ENCODE peak calls at places on chromosomes 12 and 14, in ten cellular contexts. One of them, this sample, is unnamed. For H3K4me1, the result is how much of the 10 kb centered on the place peaks cover.

GRCh38 chr14:83994020-83994419 is 1535.9 kb upstream of the FLRT2 start:
- DNase-seq in SJSA1: no peak
- DNase-seq in mammary epithelial cell: no peak
- DNase-seq in stomach: no peak
- DNase-seq in aorta: no peak
- DNase-seq in MM.1S: no peak
- DNase-seq in right lobe of liver: no peak
- DNase-seq in A549: no peak
- DNase-seq in GM12878: no peak
- DNase-seq in upper lobe of right lung: no peak
- DNase-seq in this sample: no peak

GRCh38 chr12:88805692-88806091 is 225.4 kb upstream of the KITLG start:
- DNase-seq in SJSA1: no peak
- DNase-seq in mammary epithelial cell: no peak
- DNase-seq in stomach: no peak
- DNase-seq in aorta: no peak
- DNase-seq in MM.1S: peak
- DNase-seq in right lobe of liver: no peak
- DNase-seq in A549: no peak
- DNase-seq in GM12878: no peak
- DNase-seq in upper lobe of right lung: no peak
- DNase-seq in this sample: no peak

GRCh38 chr14:87450193-87450592 is 542.8 kb downstream of the GALC start:
- DNase-seq in SJSA1: no peak
- DNase-seq in mammary epithelial cell: peak
- DNase-seq in stomach: no peak
- DNase-seq in aorta: no peak
- DNase-seq in MM.1S: no peak
- DNase-seq in right lobe of liver: no peak
- DNase-seq in A549: no peak
- DNase-seq in GM12878: no peak
- DNase-seq in upper lobe of right lung: no peak
- DNase-seq in this sample: no peak

GRCh38 chr12:122406701-122407154 is 15.7 kb downstream of the CLIP1 start:
- DNase-seq in SJSA1: peak
- DNase-seq in mammary epithelial cell: no peak
- DNase-seq in stomach: no peak
- DNase-seq in aorta: no peak
- DNase-seq in MM.1S: no peak
- DNase-seq in right lobe of liver: no peak
- DNase-seq in A549: no peak
- DNase-seq in GM12878: no peak
- DNase-seq in upper lobe of right lung: no peak
- DNase-seq in this sample: no peak

GRCh38 chr14:72518809-72519377 is 375.0 kb downstream of the DPF3 start:
- DNase-seq in SJSA1: no peak
- DNase-seq in mammary epithelial cell: no peak
- DNase-seq in stomach: no peak
- DNase-seq in aorta: no peak
- DNase-seq in MM.1S: peak
- DNase-seq in right lobe of liver: no peak
- DNase-seq in A549: no peak
- DNase-seq in GM12878: peak
- DNase-seq in upper lobe of right lung: no peak
- DNase-seq in this sample: no peak

GRCh38 chr14:39268393-39268792 is 34.7 kb downstream of the MIA2 start:
- DNase-seq in SJSA1: no peak
- DNase-seq in mammary epithelial cell: peak
- DNase-seq in stomach: no peak
- DNase-seq in aorta: no peak
- DNase-seq in MM.1S: peak
- DNase-seq in right lobe of liver: no peak
- DNase-seq in A549: no peak
- DNase-seq in GM12878: no peak
- DNase-seq in upper lobe of right lung: no peak
- DNase-seq in this sample: no peak

GRCh38 chr12:59067068-59067467 is 146.8 kb upstream of the LRIG3 start:
- DNase-seq in SJSA1: no peak
- DNase-seq in mammary epithelial cell: peak
- DNase-seq in stomach: no peak
- DNase-seq in aorta: no peak
- DNase-seq in MM.1S: peak
- DNase-seq in right lobe of liver: no peak
- DNase-seq in A549: no peak
- DNase-seq in GM12878: no peak
- DNase-seq in upper lobe of right lung: no peak
- DNase-seq in this sample: no peak

GRCh38 chr12:80277732-80278131 is 166.3 kb upstream of the PTPRQ start:
- DNase-seq in SJSA1: no peak
- DNase-seq in mammary epithelial cell: no peak
- DNase-seq in stomach: no peak
- DNase-seq in aorta: no peak
- DNase-seq in MM.1S: no peak
- DNase-seq in right lobe of liver: no peak
- DNase-seq in A549: no peak
- DNase-seq in GM12878: no peak
- DNase-seq in upper lobe of right lung: no peak
- DNase-seq in this sample: no peak

GRCh38 chr12:40164034-40164433 is 58.2 kb upstream of the SLC2A13 start:
- DNase-seq in SJSA1: peak
- DNase-seq in mammary epithelial cell: no peak
- DNase-seq in stomach: no peak
- DNase-seq in aorta: no peak
- DNase-seq in MM.1S: no peak
- DNase-seq in right lobe of liver: no peak
- DNase-seq in A549: no peak
- DNase-seq in GM12878: no peak
- DNase-seq in upper lobe of right lung: no peak
- DNase-seq in this sample: no peak

GRCh38 chr12:4278582-4278939 is 5.0 kb downstream of the CCND2 start:
- DNase-seq in SJSA1: no peak
- DNase-seq in mammary epithelial cell: no peak
- DNase-seq in stomach: no peak
- DNase-seq in aorta: no peak
- DNase-seq in MM.1S: no peak
- DNase-seq in right lobe of liver: peak
- DNase-seq in A549: no peak
- DNase-seq in GM12878: no peak
- DNase-seq in upper lobe of right lung: peak
- DNase-seq in this sample: no peak

GRCh38 chr12:18552829-18553228 is 185.0 kb downstream of the PLCZ1 start:
- DNase-seq in SJSA1: no peak
- DNase-seq in mammary epithelial cell: no peak
- DNase-seq in stomach: no peak
- DNase-seq in aorta: no peak
- DNase-seq in MM.1S: no peak
- DNase-seq in right lobe of liver: no peak
- DNase-seq in A549: no peak
- DNase-seq in GM12878: no peak
- DNase-seq in upper lobe of right lung: no peak
- DNase-seq in this sample: peak

GRCh38 chr14:94904636-94905035 is 134.7 kb upstream of the GSC start:
- DNase-seq in SJSA1: peak
- DNase-seq in mammary epithelial cell: no peak
- DNase-seq in stomach: no peak
- DNase-seq in aorta: no peak
- DNase-seq in MM.1S: no peak
- DNase-seq in right lobe of liver: no peak
- DNase-seq in A549: no peak
- DNase-seq in GM12878: no peak
- DNase-seq in upper lobe of right lung: no peak
- DNase-seq in this sample: no peak

GRCh38 chr14:64703393-64704144 is 655 bp upstream of the PLEKHG3 start:
- DNase-seq in SJSA1: no peak
- DNase-seq in mammary epithelial cell: no peak
- DNase-seq in stomach: no peak
- DNase-seq in aorta: no peak
- DNase-seq in MM.1S: no peak
- DNase-seq in right lobe of liver: no peak
- DNase-seq in A549: no peak
- DNase-seq in GM12878: no peak
- DNase-seq in upper lobe of right lung: no peak
- DNase-seq in this sample: no peak

GRCh38 chr14:64704145-64704742 is at the start of gene PLEKHG3:
- DNase-seq in SJSA1: peak
- DNase-seq in mammary epithelial cell: peak
- DNase-seq in stomach: peak
- DNase-seq in aorta: peak
- DNase-seq in MM.1S: no peak
- DNase-seq in right lobe of liver: peak
- DNase-seq in A549: peak
- DNase-seq in GM12878: no peak
- DNase-seq in upper lobe of right lung: peak
- DNase-seq in this sample: peak

GRCh38 chr14:64701660-64702059 is 2.6 kb upstream of the PLEKHG3 start:
- DNase-seq in SJSA1: no peak
- DNase-seq in mammary epithelial cell: no peak
- DNase-seq in stomach: no peak
- DNase-seq in aorta: no peak
- DNase-seq in MM.1S: no peak
- DNase-seq in right lobe of liver: no peak
- DNase-seq in A549: no peak
- DNase-seq in GM12878: no peak
- DNase-seq in upper lobe of right lung: no peak
- DNase-seq in this sample: peak

GRCh38 chr14:64700894-64701293 is 3.3 kb upstream of the PLEKHG3 start:
- DNase-seq in SJSA1: no peak
- DNase-seq in mammary epithelial cell: no peak
- DNase-seq in stomach: no peak
- DNase-seq in aorta: no peak
- DNase-seq in MM.1S: no peak
- DNase-seq in right lobe of liver: no peak
- DNase-seq in A549: no peak
- DNase-seq in GM12878: no peak
- DNase-seq in upper lobe of right lung: no peak
- DNase-seq in this sample: no peak

GRCh38 chr14:64702493-64703392 is 1.5 kb upstream of the PLEKHG3 start:
- DNase-seq in SJSA1: no peak
- DNase-seq in mammary epithelial cell: peak
- DNase-seq in stomach: peak
- DNase-seq in aorta: peak
- DNase-seq in MM.1S: no peak
- DNase-seq in right lobe of liver: no peak
- DNase-seq in A549: no peak
- DNase-seq in GM12878: no peak
- DNase-seq in upper lobe of right lung: peak
- DNase-seq in this sample: no peak
- H3K4me1 ChIP-seq in SJSA1: under half
- H3K4me1 ChIP-seq in mammary epithelial cell: under half
- H3K4me1 ChIP-seq in stomach: half or more
- H3K4me1 ChIP-seq in aorta: under half
- H3K4me1 ChIP-seq in MM.1S: under half
- H3K4me1 ChIP-seq in right lobe of liver: under half
- H3K4me1 ChIP-seq in A549: half or more
- H3K4me1 ChIP-seq in GM12878: under half
- H3K4me1 ChIP-seq in upper lobe of right lung: under half
- H3K4me1 ChIP-seq in this sample: under half

DNA sequence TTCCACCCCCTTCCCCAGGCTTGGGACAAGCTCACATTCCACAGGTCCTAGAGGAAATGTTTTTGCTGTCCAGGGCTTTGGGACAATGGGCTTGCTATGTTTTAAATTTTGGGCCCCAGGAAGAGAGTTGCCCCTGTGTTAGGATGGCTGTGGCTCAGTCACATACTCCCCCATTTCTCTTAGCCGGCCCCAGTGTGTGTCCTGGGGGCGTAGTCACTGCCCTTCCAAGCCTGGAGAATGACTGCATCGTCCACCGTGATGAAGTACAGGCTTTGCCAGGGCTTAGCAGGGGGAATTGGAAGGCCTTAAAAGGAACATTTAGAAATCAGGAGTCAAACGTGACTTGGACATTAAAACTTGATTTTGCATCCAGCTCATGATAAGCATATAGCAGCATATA is 293.6 kb downstream of the CACNA1C start:
- DNase-seq in SJSA1: no peak
- DNase-seq in mammary epithelial cell: no peak
- DNase-seq in stomach: no peak
- DNase-seq in aorta: no peak
- DNase-seq in MM.1S: no peak
- DNase-seq in right lobe of liver: no peak
- DNase-seq in A549: no peak
- DNase-seq in GM12878: no peak
- DNase-seq in upper lobe of right lung: no peak
- DNase-seq in this sample: no peak
- H3K4me1 ChIP-seq in SJSA1: half or more
- H3K4me1 ChIP-seq in mammary epithelial cell: under half
- H3K4me1 ChIP-seq in stomach: half or more
- H3K4me1 ChIP-seq in aorta: under half
- H3K4me1 ChIP-seq in MM.1S: under half
- H3K4me1 ChIP-seq in right lobe of liver: under half
- H3K4me1 ChIP-seq in A549: under half
- H3K4me1 ChIP-seq in GM12878: under half
- H3K4me1 ChIP-seq in upper lobe of right lung: under half
- H3K4me1 ChIP-seq in this sample: under half

DNA sequence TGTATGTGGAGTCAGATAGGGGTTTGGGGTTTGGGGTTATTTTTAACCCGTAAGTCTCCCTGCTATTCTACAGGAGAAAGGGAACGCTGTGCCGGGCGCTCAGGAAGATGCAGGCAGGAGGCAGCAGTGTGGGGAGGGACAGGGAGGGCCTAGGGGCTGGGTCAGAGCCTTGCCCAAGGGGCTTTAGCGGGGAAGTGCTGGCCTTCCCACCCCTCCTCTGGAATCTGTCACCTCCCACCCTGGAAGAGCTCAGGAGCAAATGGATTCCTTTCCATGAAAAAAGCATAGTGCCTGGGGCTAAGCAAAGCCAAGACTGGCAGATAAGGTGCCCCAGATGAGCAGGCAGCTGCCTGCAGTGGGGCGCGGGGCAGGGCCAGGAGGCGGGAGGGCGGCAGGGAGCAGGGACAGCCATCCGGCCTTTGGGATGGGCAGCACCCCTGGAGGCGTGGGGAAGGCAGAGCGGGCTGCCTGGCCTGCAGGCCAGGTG is 7.3 kb upstream of the INF2 start:
- DNase-seq in SJSA1: no peak
- DNase-seq in mammary epithelial cell: no peak
- DNase-seq in stomach: no peak
- DNase-seq in aorta: no peak
- DNase-seq in MM.1S: no peak
- DNase-seq in right lobe of liver: peak
- DNase-seq in A549: peak
- DNase-seq in GM12878: no peak
- DNase-seq in upper lobe of right lung: no peak
- DNase-seq in this sample: peak
- H3K4me1 ChIP-seq in SJSA1: half or more
- H3K4me1 ChIP-seq in mammary epithelial cell: half or more
- H3K4me1 ChIP-seq in stomach: half or more
- H3K4me1 ChIP-seq in aorta: under half
- H3K4me1 ChIP-seq in MM.1S: under half
- H3K4me1 ChIP-seq in right lobe of liver: under half
- H3K4me1 ChIP-seq in A549: half or more
- H3K4me1 ChIP-seq in GM12878: under half
- H3K4me1 ChIP-seq in upper lobe of right lung: under half
- H3K4me1 ChIP-seq in this sample: under half

DNA sequence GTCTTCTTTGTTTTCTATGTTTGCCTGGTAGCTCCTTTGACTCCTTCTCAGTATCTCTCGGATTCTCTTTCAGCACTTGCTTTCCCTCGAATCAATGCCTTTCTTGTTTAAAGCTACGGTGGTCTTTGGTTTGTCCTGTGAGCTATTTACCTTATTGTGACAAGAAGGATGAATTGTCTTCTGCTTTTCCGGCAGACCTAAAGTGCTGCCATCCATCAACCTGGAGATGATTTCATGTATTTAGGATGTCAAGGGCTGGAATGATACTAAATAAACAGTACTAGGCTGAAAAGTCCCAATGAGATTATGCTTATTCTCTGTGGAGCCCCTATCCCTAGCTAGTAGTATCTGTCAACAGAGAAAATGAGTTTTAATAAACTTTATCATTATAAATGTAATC is 541.6 kb downstream of the NOVA1 start:
- DNase-seq in SJSA1: no peak
- DNase-seq in mammary epithelial cell: no peak
- DNase-seq in stomach: no peak
- DNase-seq in aorta: no peak
- DNase-seq in MM.1S: no peak
- DNase-seq in right lobe of liver: no peak
- DNase-seq in A549: no peak
- DNase-seq in GM12878: no peak
- DNase-seq in upper lobe of right lung: no peak
- DNase-seq in this sample: no peak
- H3K4me1 ChIP-seq in SJSA1: under half
- H3K4me1 ChIP-seq in mammary epithelial cell: under half
- H3K4me1 ChIP-seq in stomach: under half
- H3K4me1 ChIP-seq in aorta: under half
- H3K4me1 ChIP-seq in MM.1S: under half
- H3K4me1 ChIP-seq in right lobe of liver: under half
- H3K4me1 ChIP-seq in A549: under half
- H3K4me1 ChIP-seq in GM12878: under half
- H3K4me1 ChIP-seq in upper lobe of right lung: under half
- H3K4me1 ChIP-seq in this sample: under half

This sample was measured in HAP-1.